ENCODE peak calls at places on chromosomes 7 and 10, in four cellular contexts. F, K, E and R are unnamed samples.
A peak's percentile ranks its signal among the peaks of the same experiment; 100 is the strongest.

GRCh38 chr10:71486465-71487114 is 89.9 kb downstream of the CDH23 start:
- DNase-seq in F (no peak), K (no peak), E (no peak), R (no peak)

GRCh38 chr10:31768467-31768866 is 160.2 kb downstream of the ARHGAP12 start:
- DNase-seq in F (no peak), K (no peak), E (no peak), R (no peak)

GRCh38 chr7:40799-41750 is 151.3 kb upstream of the FAM20C start:
- DNase-seq in F (no peak), K (no peak), E (no peak), R (no peak)

GRCh38 chr7:101743241-101743994 is 74.0 kb upstream of the CUX1 start:
- DNase-seq in F (peak; percentile 44), K (no peak), E (peak; percentile 89), R (peak; percentile 45)

GRCh38 chr7:159027091-159027802 is 117.4 kb downstream of the VIPR2 start:
- DNase-seq in F (no peak), K (no peak), E (no peak), R (no peak)

GRCh38 chr10:35219906-35220890 is 93.6 kb downstream of the CREM start:
- DNase-seq in F (no peak), K (no peak), E (no peak), R (no peak)

GRCh38 chr7:116859323-116859722 is 3.1 kb upstream of the CAPZA2 start:
- DNase-seq in F (no peak), K (no peak), E (no peak), R (no peak)

GRCh38 chr7:86485842-86486241 is 157.9 kb upstream of the GRM3 start:
- DNase-seq in F (no peak), K (no peak), E (no peak), R (no peak)

GRCh38 chr7:29413511-29414178 is 150.0 kb upstream of the PRR15 start:
- DNase-seq in F (no peak), K (no peak), E (no peak), R (no peak)

GRCh38 chr10:33336606-33337334 is 2.3 kb upstream of the NRP1 start:
- DNase-seq in F (no peak), K (no peak), E (peak; percentile 89), R (no peak)

GRCh38 chr10:13920031-13920430 is 333.3 kb downstream of the PRPF18 start:
- DNase-seq in F (no peak), K (no peak), E (no peak), R (no peak)

GRCh38 chr10:24952146-24952700 is at the start of gene PRTFDC1:
- DNase-seq in F (no peak), K (no peak), E (peak; percentile 85), R (no peak)

GRCh38 chr10:26721561-26721960 is 24.1 kb downstream of the PDSS1 start:
- DNase-seq in F (no peak), K (no peak), E (no peak), R (no peak)